ENCODE peak calls at places on chromosomes 2 and 18, in seven cellular contexts. One of them, this sample, is unnamed.

GRCh38 chr2:33377048-33377447 is 99.4 kb upstream of the RASGRP3 start:
- DNase-seq in prostate gland: no peak
- DNase-seq in spleen: no peak
- DNase-seq in K562: no peak
- DNase-seq in suprapubic skin: no peak
- DNase-seq in GM12878: no peak
- DNase-seq in endothelial cell of umbilical vein: no peak
- DNase-seq in this sample: no peak

GRCh38 chr2:240820607-240821428 is 799 bp upstream of the KIF1A start:
- DNase-seq in suprapubic skin: no peak
- DNase-seq in GM12878: no peak
- DNase-seq in prostate gland: no peak
- DNase-seq in spleen: peak; percentile 64
- DNase-seq in K562: no peak
- DNase-seq in endothelial cell of umbilical vein: no peak
- DNase-seq in this sample: peak; percentile 77

GRCh38 chr2:64645014-64645418 is 8.7 kb downstream of the SERTAD2 start:
- DNase-seq in GM12878: no peak
- DNase-seq in prostate gland: peak; percentile 57
- DNase-seq in endothelial cell of umbilical vein: peak; percentile 80
- DNase-seq in K562: peak; percentile 90
- DNase-seq in suprapubic skin: no peak
- DNase-seq in spleen: no peak
- DNase-seq in this sample: peak; percentile 88

GRCh38 chr2:8418721-8419120 is 263.1 kb upstream of the ID2 start:
- DNase-seq in prostate gland: no peak
- DNase-seq in spleen: no peak
- DNase-seq in endothelial cell of umbilical vein: no peak
- DNase-seq in GM12878: no peak
- DNase-seq in suprapubic skin: no peak
- DNase-seq in K562: no peak
- DNase-seq in this sample: no peak

GRCh38 chr18:22193466-22193865 is 24.1 kb downstream of the GATA6 start:
- DNase-seq in GM12878: no peak
- DNase-seq in suprapubic skin: no peak
- DNase-seq in prostate gland: no peak
- DNase-seq in endothelial cell of umbilical vein: peak; percentile 79
- DNase-seq in K562: peak; percentile 23
- DNase-seq in spleen: no peak
- DNase-seq in this sample: no peak

GRCh38 chr18:7979714-7980113 is 412.6 kb downstream of the PTPRM start:
- DNase-seq in spleen: no peak
- DNase-seq in prostate gland: no peak
- DNase-seq in endothelial cell of umbilical vein: no peak
- DNase-seq in suprapubic skin: no peak
- DNase-seq in K562: no peak
- DNase-seq in GM12878: no peak
- DNase-seq in this sample: no peak

GRCh38 chr2:80117401-80117800 is 187.2 kb downstream of the LRRTM1 start:
- DNase-seq in prostate gland: no peak
- DNase-seq in suprapubic skin: no peak
- DNase-seq in spleen: no peak
- DNase-seq in endothelial cell of umbilical vein: no peak
- DNase-seq in GM12878: no peak
- DNase-seq in K562: no peak
- DNase-seq in this sample: no peak

GRCh38 chr2:96530474-96531357 is 5.8 kb upstream of the ARID5A start:
- DNase-seq in GM12878: no peak
- DNase-seq in K562: no peak
- DNase-seq in spleen: no peak
- DNase-seq in endothelial cell of umbilical vein: no peak
- DNase-seq in prostate gland: no peak
- DNase-seq in suprapubic skin: no peak
- DNase-seq in this sample: no peak

GRCh38 chr2:186718122-186718521 is 24.3 kb downstream of the FAM171B start:
- DNase-seq in GM12878: no peak
- DNase-seq in prostate gland: no peak
- DNase-seq in endothelial cell of umbilical vein: no peak
- DNase-seq in suprapubic skin: no peak
- DNase-seq in K562: no peak
- DNase-seq in spleen: no peak
- DNase-seq in this sample: no peak

GRCh38 chr18:64202836-64203235 is 53.9 kb upstream of the LINC00305 start:
- DNase-seq in suprapubic skin: no peak
- DNase-seq in prostate gland: no peak
- DNase-seq in GM12878: no peak
- DNase-seq in endothelial cell of umbilical vein: no peak
- DNase-seq in spleen: no peak
- DNase-seq in K562: no peak
- DNase-seq in this sample: no peak

GRCh38 chr2:98736464-98736889 is 5.5 kb upstream of the MGAT4A start:
- DNase-seq in endothelial cell of umbilical vein: peak; percentile 6
- DNase-seq in suprapubic skin: no peak
- DNase-seq in K562: no peak
- DNase-seq in GM12878: no peak
- DNase-seq in prostate gland: no peak
- DNase-seq in spleen: no peak
- DNase-seq in this sample: no peak

GRCh38 chr2:215105607-215106354 is 32.6 kb downstream of the ABCA12 start:
- DNase-seq in spleen: no peak
- DNase-seq in suprapubic skin: no peak
- DNase-seq in K562: no peak
- DNase-seq in prostate gland: no peak
- DNase-seq in endothelial cell of umbilical vein: no peak
- DNase-seq in GM12878: no peak
- DNase-seq in this sample: no peak

GRCh38 chr18:58223717-58224424 is 179.8 kb downstream of the NEDD4L start:
- DNase-seq in suprapubic skin: peak; percentile 74
- DNase-seq in GM12878: no peak
- DNase-seq in prostate gland: peak; percentile 53
- DNase-seq in spleen: no peak
- DNase-seq in K562: peak; percentile 80
- DNase-seq in endothelial cell of umbilical vein: peak; percentile 98
- DNase-seq in this sample: no peak

GRCh38 chr2:27130396-27130795 is 4.0 kb downstream of the PREB start:
- DNase-seq in endothelial cell of umbilical vein: no peak
- DNase-seq in prostate gland: no peak
- DNase-seq in suprapubic skin: no peak
- DNase-seq in spleen: peak; percentile 56
- DNase-seq in K562: no peak
- DNase-seq in GM12878: no peak
- DNase-seq in this sample: no peak
- TF ChIP-seq POLR2AphosphoS5 in endothelial cell of umbilical vein: no peak
- TF ChIP-seq POLR2AphosphoS5 in prostate gland: no peak
- TF ChIP-seq POLR2AphosphoS5 in suprapubic skin: no peak
- TF ChIP-seq POLR2AphosphoS5 in spleen: peak; percentile 29
- TF ChIP-seq POLR2AphosphoS5 in K562: no peak
- TF ChIP-seq POLR2AphosphoS5 in GM12878: no peak
- TF ChIP-seq POLR2AphosphoS5 in this sample: no peak

DNA sequence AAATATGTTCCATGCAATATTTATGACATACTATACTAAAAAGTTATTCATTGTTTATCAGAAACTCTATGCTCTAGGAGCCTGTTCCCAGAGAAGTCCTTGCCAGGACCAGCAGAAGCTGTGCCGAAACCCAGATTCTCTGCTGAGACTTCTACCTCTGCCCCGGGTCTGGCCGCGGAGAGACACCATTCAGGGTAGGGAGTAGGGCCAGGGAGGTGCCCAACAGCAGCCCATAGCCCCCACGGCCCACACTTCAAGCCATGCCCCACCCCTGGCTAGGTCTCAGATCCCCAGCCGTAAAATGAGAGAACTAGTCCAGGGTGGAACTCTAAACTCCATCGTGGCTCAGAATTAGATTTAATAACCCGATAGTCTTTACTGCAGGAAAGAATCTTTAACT is 102.9 kb downstream of the ZFP36L2 start:
- DNase-seq in K562: no peak
- DNase-seq in endothelial cell of umbilical vein: no peak
- DNase-seq in suprapubic skin: no peak
- DNase-seq in prostate gland: no peak
- DNase-seq in GM12878: no peak
- DNase-seq in spleen: no peak
- DNase-seq in this sample: no peak
- TF ChIP-seq POLR2A in K562: no peak
- TF ChIP-seq POLR2A in endothelial cell of umbilical vein: no peak
- TF ChIP-seq POLR2A in suprapubic skin: no peak
- TF ChIP-seq POLR2A in prostate gland: no peak
- TF ChIP-seq POLR2A in GM12878: no peak
- TF ChIP-seq POLR2A in spleen: no peak
- TF ChIP-seq POLR2A in this sample: no peak

GRCh38 chr2:89848763-89849162 is 1157.3 kb downstream of the RPIA start:
- DNase-seq in endothelial cell of umbilical vein: no peak
- DNase-seq in spleen: no peak
- DNase-seq in K562: no peak
- DNase-seq in suprapubic skin: no peak
- DNase-seq in GM12878: no peak
- DNase-seq in prostate gland: no peak
- DNase-seq in this sample: no peak
- H3K9me3 ChIP-seq in endothelial cell of umbilical vein: peaks cover 13% of the 10 kb centered on the region
- H3K9me3 ChIP-seq in spleen: no peaks in the 10 kb centered on the region
- H3K9me3 ChIP-seq in K562: no peaks in the 10 kb centered on the region
- H3K9me3 ChIP-seq in suprapubic skin: no peaks in the 10 kb centered on the region
- H3K9me3 ChIP-seq in GM12878: no peaks in the 10 kb centered on the region
- H3K9me3 ChIP-seq in prostate gland: no peaks in the 10 kb centered on the region
- H3K9me3 ChIP-seq in this sample: no peaks in the 10 kb centered on the region

GRCh38 chr2:38509322-38509946 is 93.3 kb downstream of the HNRNPLL start:
- DNase-seq in K562: peak; percentile 65
- DNase-seq in GM12878: no peak
- DNase-seq in spleen: no peak
- DNase-seq in endothelial cell of umbilical vein: peak; percentile 85
- DNase-seq in suprapubic skin: no peak
- DNase-seq in prostate gland: no peak
- DNase-seq in this sample: no peak

GRCh38 chr2:38508311-38509039 is 94.3 kb downstream of the HNRNPLL start:
- DNase-seq in spleen: peak; percentile 89
- DNase-seq in K562: peak; percentile 95
- DNase-seq in endothelial cell of umbilical vein: peak; percentile 79
- DNase-seq in suprapubic skin: peak; percentile 94
- DNase-seq in GM12878: peak; percentile 45
- DNase-seq in prostate gland: peak; percentile 79
- DNase-seq in this sample: peak; percentile 90

GRCh38 chr2:38504169-38504568 is 98.6 kb downstream of the HNRNPLL start:
- DNase-seq in K562: no peak
- DNase-seq in GM12878: no peak
- DNase-seq in spleen: no peak
- DNase-seq in suprapubic skin: no peak
- DNase-seq in prostate gland: no peak
- DNase-seq in endothelial cell of umbilical vein: no peak
- DNase-seq in this sample: no peak

GRCh38 chr2:38507712-38508111 is 95.0 kb downstream of the HNRNPLL start:
- DNase-seq in spleen: no peak
- DNase-seq in K562: no peak
- DNase-seq in prostate gland: no peak
- DNase-seq in GM12878: no peak
- DNase-seq in suprapubic skin: no peak
- DNase-seq in endothelial cell of umbilical vein: no peak
- DNase-seq in this sample: no peak

DNA sequence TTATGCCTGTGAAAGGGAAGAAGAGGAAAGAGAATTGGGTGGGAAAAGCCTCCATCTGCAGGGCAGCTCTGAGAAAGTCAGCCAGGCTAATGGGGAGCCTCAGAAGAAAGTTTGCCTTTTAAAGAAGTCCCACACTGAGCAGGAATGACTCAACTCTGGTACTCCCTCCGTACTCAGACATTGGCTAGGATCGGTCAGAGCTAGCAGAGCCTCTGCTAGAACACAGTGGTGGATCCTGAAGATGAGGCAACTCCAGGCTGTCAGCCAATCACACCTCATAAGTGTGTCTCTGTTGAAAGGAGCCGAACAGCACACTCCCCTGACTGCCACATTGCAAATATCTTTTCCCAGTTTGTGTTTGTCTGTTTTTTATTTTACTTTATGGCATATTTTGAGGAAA is 96.9 kb downstream of the HNRNPLL start:
- DNase-seq in GM12878: no peak
- DNase-seq in prostate gland: peak; percentile 35
- DNase-seq in endothelial cell of umbilical vein: no peak
- DNase-seq in K562: peak; percentile 23
- DNase-seq in spleen: no peak
- DNase-seq in suprapubic skin: no peak
- DNase-seq in this sample: peak; percentile 32
- TF ChIP-seq POLR2AphosphoS5 in GM12878: no peak
- TF ChIP-seq POLR2AphosphoS5 in prostate gland: peak; percentile 52
- TF ChIP-seq POLR2AphosphoS5 in endothelial cell of umbilical vein: no peak
- TF ChIP-seq POLR2AphosphoS5 in K562: no peak
- TF ChIP-seq POLR2AphosphoS5 in spleen: no peak
- TF ChIP-seq POLR2AphosphoS5 in suprapubic skin: no peak
- TF ChIP-seq POLR2AphosphoS5 in this sample: no peak

GRCh38 chr18:36199691-36200295 is 12.5 kb downstream of the MOCOS start:
- DNase-seq in K562: no peak
- DNase-seq in endothelial cell of umbilical vein: no peak
- DNase-seq in spleen: no peak
- DNase-seq in prostate gland: no peak
- DNase-seq in suprapubic skin: no peak
- DNase-seq in GM12878: no peak
- DNase-seq in this sample: no peak
- TF ChIP-seq POLR2A in K562: no peak
- TF ChIP-seq POLR2A in endothelial cell of umbilical vein: no peak
- TF ChIP-seq POLR2A in spleen: no peak
- TF ChIP-seq POLR2A in prostate gland: no peak
- TF ChIP-seq POLR2A in suprapubic skin: no peak
- TF ChIP-seq POLR2A in GM12878: no peak
- TF ChIP-seq POLR2A in this sample: no peak

DNA sequence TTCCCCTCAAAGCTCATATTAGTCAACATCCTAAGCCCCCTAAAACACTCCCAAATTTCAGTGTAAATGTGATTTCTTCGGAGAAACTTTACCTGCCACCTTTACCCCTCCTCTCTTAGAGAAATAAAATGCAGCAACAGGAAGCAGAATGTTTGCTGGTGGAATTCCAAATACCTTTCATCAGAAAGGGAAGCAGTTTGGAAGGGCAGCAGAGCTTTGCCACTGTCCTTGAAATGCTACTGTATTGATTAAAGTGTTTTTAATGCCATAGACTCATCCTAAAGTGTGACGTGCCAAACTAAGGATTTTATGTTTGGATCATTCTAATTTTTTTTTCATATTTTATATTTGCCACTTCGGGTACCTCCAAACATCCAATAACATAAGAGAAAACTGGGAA is 480.1 kb downstream of the NRXN1 start:
- DNase-seq in prostate gland: no peak
- DNase-seq in K562: no peak
- DNase-seq in suprapubic skin: no peak
- DNase-seq in endothelial cell of umbilical vein: no peak
- DNase-seq in spleen: no peak
- DNase-seq in GM12878: no peak
- DNase-seq in this sample: no peak
- H3K9me3 ChIP-seq in prostate gland: no peaks in the 10 kb centered on the region
- H3K9me3 ChIP-seq in K562: no peaks in the 10 kb centered on the region
- H3K9me3 ChIP-seq in suprapubic skin: no peaks in the 10 kb centered on the region
- H3K9me3 ChIP-seq in endothelial cell of umbilical vein: no peaks in the 10 kb centered on the region
- H3K9me3 ChIP-seq in spleen: no peaks in the 10 kb centered on the region
- H3K9me3 ChIP-seq in GM12878: no peaks in the 10 kb centered on the region
- H3K9me3 ChIP-seq in this sample: no peaks in the 10 kb centered on the region

This sample was measured in upper lobe of left lung.